ENCODE peak calls at places on chromosomes 16 and 17, in eight cellular contexts. L is psoas muscle, K is cardiac fibroblast, Y is left ventricle myocardium inferior, N is brain microvascular endothelial cell, G is kidney epithelial cell, A is IMR-90, R is spleen. Q is an unnamed sample.

GRCh38 chr16:85634747-85635544 is 21.8 kb downstream of the GSE1 start:
- DNase-seq in L (no peak), K (no peak), Y (no peak), N (no peak), G (no peak), A (no peak), R (no peak), Q (no peak)

GRCh38 chr17:17988427-17988945 is 15.8 kb downstream of the DRC3 start:
- DNase-seq in L (no peak), K (no peak), Y (no peak), N (no peak), G (no peak), A (no peak), R (no peak), Q (no peak)

GRCh38 chr17:21525464-21526130 is 149.4 kb downstream of the KCNJ12 start:
- DNase-seq in L (no peak), K (no peak), Y (no peak), N (no peak), G (no peak), A (no peak), R (no peak), Q (no peak)

GRCh38 chr17:71379512-71379911 is 741.3 kb upstream of the SOX9 start:
- DNase-seq in L (no peak), K (no peak), Y (no peak), N (no peak), G (no peak), A (no peak), R (no peak), Q (no peak)

GRCh38 chr16:82177555-82177954 is 7.5 kb upstream of the MPHOSPH6 start:
- DNase-seq in L (no peak), K (no peak), Y (no peak), N (no peak), G (no peak), A (no peak), R (no peak), Q (no peak)

GRCh38 chr16:31354394-31355291 is at the start of gene ITGAX:
- DNase-seq in L (peak; percentile 74), K (peak; percentile 30), Y (peak; percentile 54), N (peak; percentile 45), G (peak; percentile 18), A (peak; percentile 20), R (peak; percentile 94), Q (peak; percentile 11)

GRCh38 chr17:37110012-37110701 is 161.4 kb downstream of the AATF start:
- DNase-seq in L (no peak), K (no peak), Y (no peak), N (no peak), G (no peak), A (no peak), R (no peak), Q (no peak)

GRCh38 chr17:50558581-50558954 is 1.9 kb upstream of the CACNA1G start:
- DNase-seq in L (no peak), K (no peak), Y (no peak), N (no peak), G (no peak), A (no peak), R (no peak), Q (no peak)

GRCh38 chr17:33871720-33872535 is 383.2 kb upstream of the CCL2 start:
- DNase-seq in L (no peak), K (no peak), Y (no peak), N (no peak), G (peak; percentile 67), A (no peak), R (no peak), Q (no peak)

GRCh38 chr17:66930933-66931332 is 33.6 kb upstream of the CACNG4 start:
- DNase-seq in L (no peak), K (peak; percentile 13), Y (no peak), N (no peak), G (no peak), A (no peak), R (peak; percentile 30), Q (no peak)

GRCh38 chr17:32484041-32484461 is 2.7 kb upstream of the CDK5R1 start:
- DNase-seq in L (no peak), K (no peak), Y (no peak), N (no peak), G (no peak), A (no peak), R (peak; percentile 63), Q (no peak)

GRCh38 chr17:36544049-36544319 is 735 bp upstream of the GGNBP2 start:
- DNase-seq in L (peak; percentile 73), K (no peak), Y (peak; percentile 35), N (peak; percentile 47), G (no peak), A (peak; percentile 55), R (no peak), Q (no peak)

GRCh38 chr17:30415491-30415890 is 36.8 kb downstream of the CPD start:
- DNase-seq in L (no peak), K (no peak), Y (no peak), N (no peak), G (no peak), A (peak; percentile 25), R (no peak), Q (no peak)

GRCh38 chr17:32719702-32720101 is 157.2 kb downstream of the MYO1D start:
- DNase-seq in L (no peak), K (no peak), Y (no peak), N (no peak), G (no peak), A (no peak), R (no peak), Q (no peak)

GRCh38 chr16:24858219-24859041 is 12.7 kb downstream of the SLC5A11 start:
- DNase-seq in L (no peak), K (peak; percentile 66), Y (peak; percentile 42), N (peak; percentile 47), G (no peak), A (peak; percentile 59), R (no peak), Q (no peak)

GRCh38 chr16:83994087-83994486 is 26.0 kb downstream of the NECAB2 start:
- DNase-seq in L (no peak), K (peak; percentile 90), Y (no peak), N (peak; percentile 85), G (peak; percentile 80), A (peak; percentile 95), R (no peak), Q (peak; percentile 39)

GRCh38 chr17:40596261-40596919 is 31.1 kb upstream of the CCR7 start:
- DNase-seq in L (no peak), K (no peak), Y (no peak), N (no peak), G (no peak), A (peak; percentile 10), R (no peak), Q (peak; percentile 9)

GRCh38 chr17:58605470-58605869 is 86.4 kb downstream of the TEX14 start:
- DNase-seq in L (no peak), K (no peak), Y (no peak), N (no peak), G (no peak), A (no peak), R (no peak), Q (no peak)

GRCh38 chr17:6599364-6599763 is 41.1 kb downstream of the KIAA0753 start:
- DNase-seq in L (no peak), K (no peak), Y (no peak), N (no peak), G (no peak), A (peak; percentile 13), R (no peak), Q (no peak)

GRCh38 chr16:47492428-47493357 is 31.6 kb downstream of the PHKB start:
- DNase-seq in L (peak; percentile 87), K (peak; percentile 80), Y (peak; percentile 82), N (peak; percentile 65), G (no peak), A (peak; percentile 23), R (peak; percentile 83), Q (no peak)

GRCh38 chr17:72273301-72274056 is 152.7 kb downstream of the SOX9 start:
- DNase-seq in L (no peak), K (peak; percentile 4), Y (no peak), N (no peak), G (no peak), A (peak; percentile 25), R (no peak), Q (no peak)

GRCh38 chr17:41415833-41416335 is 8.5 kb downstream of the KRT37 start:
- DNase-seq in L (no peak), K (peak; percentile 19), Y (no peak), N (peak; percentile 23), G (peak; percentile 48), A (peak; percentile 55), R (no peak), Q (no peak)

GRCh38 chr16:67339453-67339852 is 12.8 kb downstream of the LRRC36 start:
- DNase-seq in L (no peak), K (peak; percentile 56), Y (no peak), N (no peak), G (no peak), A (peak; percentile 60), R (no peak), Q (peak; percentile 11)
- TF ChIP-seq CTCF in L (no peak), K (peak; percentile 27), Y (peak; percentile 14), N (peak; percentile 48), G (no peak), A (peak; percentile 52), R (no peak), Q (peak; percentile 23)

GRCh38 chr17:63578769-63579111 is 22.0 kb upstream of the TACO1 start:
- DNase-seq in L (no peak), K (no peak), Y (no peak), N (no peak), G (no peak), A (no peak), R (no peak), Q (no peak)

GRCh38 chr17:63573634-63574033 is 23.4 kb downstream of the DCAF7 start:
- DNase-seq in L (no peak), K (peak; percentile 5), Y (no peak), N (no peak), G (no peak), A (no peak), R (no peak), Q (no peak)

GRCh38 chr17:63578027-63578768 is 22.5 kb upstream of the TACO1 start:
- DNase-seq in L (no peak), K (no peak), Y (no peak), N (no peak), G (no peak), A (no peak), R (no peak), Q (no peak)

DNA sequence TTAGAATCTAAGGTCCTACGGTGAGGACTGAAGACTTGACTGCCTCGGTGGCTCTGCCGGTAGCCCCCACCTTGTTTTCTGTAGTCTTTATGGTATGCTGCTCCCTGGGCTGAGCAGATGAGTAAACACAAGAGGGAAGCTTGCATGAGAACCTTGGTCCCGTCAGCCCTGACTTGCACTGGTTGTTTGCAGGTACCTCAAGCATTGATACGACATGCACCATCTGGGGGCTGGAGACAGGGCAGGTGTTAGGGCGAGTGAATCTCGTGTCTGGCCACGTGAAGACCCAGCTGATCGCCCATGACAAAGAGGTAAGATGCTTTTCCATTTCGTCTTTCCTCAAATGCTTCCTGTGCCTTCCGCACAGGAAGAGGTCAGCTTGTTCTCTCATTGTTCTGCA is 21.1 kb upstream of the TACO1 start:
- DNase-seq in L (no peak), K (no peak), Y (no peak), N (no peak), G (no peak), A (no peak), R (no peak), Q (no peak)
- H3K4me3 ChIP-seq in L (no peak overlapping the region), K (no peak overlapping the region), Y (no peak overlapping the region), N (no peak overlapping the region), G (no peak overlapping the region), A (no peak overlapping the region), R (no peak overlapping the region), Q (no peak overlapping the region)

GRCh38 chr17:63435681-63436522 is 10.2 kb downstream of the CYB561 start:
- DNase-seq in L (no peak), K (no peak), Y (no peak), N (no peak), G (no peak), A (no peak), R (no peak), Q (no peak)
- TF ChIP-seq CTCF in L (no peak), K (no peak), Y (no peak), N (no peak), G (peak; percentile 8), A (no peak), R (no peak), Q (no peak)

GRCh38 chr17:1966274-1967086 is 58.7 kb downstream of the RTN4RL1 start:
- DNase-seq in L (no peak), K (no peak), Y (no peak), N (no peak), G (no peak), A (no peak), R (no peak), Q (peak; percentile 32)
- H3K4me3 ChIP-seq in L (no peak overlapping the region), K (no peak overlapping the region), Y (no peak overlapping the region), N (no peak overlapping the region), G (no peak overlapping the region), A (no peak overlapping the region), R (no peak overlapping the region), Q (peak overlapping the region; percentile 4)

Q was measured in HFF-Myc.